ENCODE peak calls at places on chromosomes 5 and 9, in nine cellular contexts. X, C, U, K, H, S, G, M and J are unnamed samples. For H3K4me1, the result is how much of the 10 kb centered on the place peaks cover.

GRCh38 chr9:20339611-20340010 is 282.7 kb downstream of the MLLT3 start:
- DNase-seq in X (no peak), C (no peak), U (no peak), K (no peak), H (no peak), S (no peak), G (no peak), M (no peak), J (no peak)

GRCh38 chr5:122264610-122265009 is 47.4 kb upstream of the SNCAIP start:
- DNase-seq in X (no peak), C (peak), U (no peak), K (no peak), H (no peak), S (no peak), G (no peak), M (no peak), J (no peak)

GRCh38 chr5:34497031-34497808 is 158.9 kb upstream of the RAI14 start:
- DNase-seq in X (no peak), C (no peak), U (no peak), K (no peak), H (peak), S (peak), G (peak), M (no peak), J (no peak)

GRCh38 chr9:126372716-126373115 is 46.1 kb downstream of the MVB12B start:
- DNase-seq in X (no peak), C (peak), U (no peak), K (no peak), H (no peak), S (no peak), G (no peak), M (no peak), J (no peak)

GRCh38 chr5:124979174-124979573 is 232.7 kb upstream of the ZNF608 start:
- DNase-seq in X (no peak), C (peak), U (no peak), K (no peak), H (no peak), S (no peak), G (no peak), M (no peak), J (no peak)

GRCh38 chr9:81125446-81126092 is 563.8 kb downstream of the TLE1 start:
- DNase-seq in X (peak), C (peak), U (no peak), K (no peak), H (peak), S (no peak), G (no peak), M (no peak), J (no peak)

GRCh38 chr5:128038641-128039040 is 44.9 kb upstream of the SLC12A2 start:
- DNase-seq in X (no peak), C (peak), U (no peak), K (no peak), H (peak), S (no peak), G (no peak), M (no peak), J (peak)

GRCh38 chr5:61599370-61600140 is 267.5 kb downstream of the ZSWIM6 start:
- DNase-seq in X (peak), C (peak), U (no peak), K (no peak), H (peak), S (no peak), G (no peak), M (no peak), J (no peak)

GRCh38 chr5:56640763-56641406 is 174.5 kb upstream of the MAP3K1 start:
- DNase-seq in X (no peak), C (no peak), U (no peak), K (no peak), H (no peak), S (no peak), G (peak), M (no peak), J (no peak)

GRCh38 chr9:112844771-112845542 is 45.7 kb downstream of the SLC46A2 start:
- DNase-seq in X (peak), C (peak), U (peak), K (peak), H (peak), S (peak), G (peak), M (peak), J (peak)

GRCh38 chr5:15904894-15905805 is 274.4 kb downstream of the MARCHF11 start:
- DNase-seq in X (no peak), C (no peak), U (no peak), K (no peak), H (peak), S (no peak), G (no peak), M (no peak), J (no peak)

DNA sequence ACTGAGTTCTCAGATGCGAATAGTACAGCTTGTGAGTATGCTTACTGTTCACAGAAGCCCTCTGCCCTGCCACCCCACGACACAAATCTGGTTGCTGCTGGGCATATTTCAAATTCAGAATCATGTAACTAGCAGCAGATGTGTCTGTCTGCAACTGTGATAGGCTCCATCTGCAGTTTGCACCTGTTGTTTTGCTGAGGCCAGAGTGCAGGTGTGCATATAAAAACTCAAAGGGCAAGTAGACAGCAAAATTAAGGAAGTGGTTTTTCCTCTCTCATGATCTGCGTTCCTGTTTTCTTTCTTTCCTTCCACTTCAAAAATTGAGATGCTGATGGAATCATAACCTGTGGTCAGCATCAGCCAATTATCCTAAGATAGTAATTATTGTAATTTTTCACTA is 1000.5 kb downstream of the PTPRD start:
- DNase-seq in X (no peak), C (no peak), U (no peak), K (no peak), H (no peak), S (no peak), G (no peak), M (no peak), J (no peak)
- H3K4me1 ChIP-seq in X (under half), C (under half), U (under half), K (under half), H (under half), S (under half), G (under half), M (under half), J (under half)

DNA sequence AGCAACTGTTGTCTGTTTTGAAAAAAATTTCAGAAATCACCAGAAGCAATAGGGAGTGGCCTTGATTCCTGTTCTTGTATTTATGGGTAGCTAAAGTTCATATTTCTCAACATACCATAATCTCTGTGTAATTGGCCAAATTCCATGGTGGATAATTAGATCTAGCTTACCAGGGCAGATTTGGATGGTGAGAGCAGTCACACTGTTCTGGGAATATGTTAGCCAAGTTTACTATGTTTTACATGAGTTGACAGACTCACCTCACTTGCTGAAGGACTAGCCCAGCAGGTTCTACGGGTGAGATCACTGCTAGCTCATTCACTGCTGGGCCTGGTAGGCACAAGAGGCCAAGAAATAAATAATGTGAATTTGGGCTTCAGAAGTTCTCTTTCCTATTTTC is 32.7 kb upstream of the CDKN2B start:
- DNase-seq in X (no peak), C (peak), U (no peak), K (no peak), H (peak), S (no peak), G (no peak), M (no peak), J (peak)
- H3K4me1 ChIP-seq in X (under half), C (under half), U (under half), K (under half), H (under half), S (under half), G (under half), M (under half), J (under half)

DNA sequence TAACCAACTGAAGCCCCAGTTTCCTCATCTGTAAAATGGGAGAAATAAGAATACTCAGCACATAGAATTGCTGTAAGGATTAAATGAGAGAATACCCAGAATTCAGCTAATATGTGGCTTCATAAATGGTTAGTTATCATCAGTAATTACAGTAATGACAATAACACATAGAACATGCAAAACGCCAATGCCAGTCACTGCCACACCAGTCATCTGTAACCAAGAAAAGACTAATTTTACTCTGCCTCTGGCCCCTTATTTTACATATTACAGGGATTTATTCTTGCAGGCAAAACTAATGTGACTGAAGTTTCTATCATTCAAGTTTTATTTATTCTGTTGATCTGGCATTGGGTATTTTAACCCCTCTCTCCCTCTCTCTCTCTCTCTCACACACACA is 46.5 kb downstream of the EBF1 start:
- DNase-seq in X (no peak), C (no peak), U (no peak), K (no peak), H (no peak), S (no peak), G (no peak), M (no peak), J (no peak)
- H3K4me1 ChIP-seq in X (under half), C (under half), U (under half), K (under half), H (under half), S (under half), G (half or more), M (under half), J (under half)

GRCh38 chr9:105066265-105066865 is 138.4 kb upstream of the ABCA1 start:
- DNase-seq in X (no peak), C (no peak), U (no peak), K (no peak), H (no peak), S (no peak), G (peak), M (no peak), J (no peak)
- H3K4me1 ChIP-seq in X (under half), C (under half), U (under half), K (under half), H (under half), S (under half), G (under half), M (under half), J (under half)

GRCh38 chr9:129489838-129490582 is 130.9 kb downstream of the C9orf50 start:
- DNase-seq in X (no peak), C (peak), U (peak), K (peak), H (peak), S (no peak), G (peak), M (peak), J (no peak)
- H3K4me1 ChIP-seq in X (half or more), C (under half), U (under half), K (under half), H (under half), S (under half), G (half or more), M (under half), J (half or more)

GRCh38 chr5:73727470-73727869 is 101.5 kb downstream of the ARHGEF28 start:
- DNase-seq in X (no peak), C (no peak), U (no peak), K (no peak), H (no peak), S (no peak), G (no peak), M (no peak), J (no peak)

GRCh38 chr5:73728493-73729273 is 102.7 kb downstream of the ARHGEF28 start:
- DNase-seq in X (no peak), C (no peak), U (no peak), K (no peak), H (no peak), S (no peak), G (no peak), M (no peak), J (no peak)

GRCh38 chr5:73726606-73727231 is 100.7 kb downstream of the ARHGEF28 start:
- DNase-seq in X (no peak), C (no peak), U (no peak), K (no peak), H (no peak), S (no peak), G (no peak), M (no peak), J (no peak)

GRCh38 chr5:73726071-73726470 is 100.1 kb downstream of the ARHGEF28 start:
- DNase-seq in X (no peak), C (no peak), U (no peak), K (no peak), H (no peak), S (no peak), G (no peak), M (no peak), J (no peak)

DNA sequence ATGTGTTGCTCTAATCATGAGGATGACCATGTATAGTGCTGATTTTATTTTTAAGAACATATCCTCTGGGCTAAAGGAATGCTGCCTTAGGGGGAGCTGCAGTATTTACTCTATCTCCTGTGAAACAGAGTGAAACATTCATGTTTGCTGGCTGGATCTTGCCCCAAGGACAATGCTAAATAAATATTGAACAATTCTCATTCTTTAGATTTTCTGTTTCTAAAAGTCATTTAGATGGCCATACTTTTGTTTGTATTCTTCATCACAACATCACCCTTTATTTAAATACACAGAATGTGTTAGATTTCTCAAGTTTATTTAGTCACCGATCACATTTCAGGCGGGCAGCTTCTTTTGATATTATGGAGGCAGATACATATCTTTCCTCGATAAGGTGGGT is 103.3 kb downstream of the ARHGEF28 start:
- DNase-seq in X (no peak), C (no peak), U (no peak), K (no peak), H (no peak), S (no peak), G (no peak), M (no peak), J (no peak)
- H3K4me1 ChIP-seq in X (under half), C (under half), U (under half), K (under half), H (under half), S (half or more), G (under half), M (under half), J (under half)

GRCh38 chr9:70587143-70587710 is 172.8 kb upstream of the KLF9 start:
- DNase-seq in X (no peak), C (peak), U (no peak), K (no peak), H (peak), S (no peak), G (no peak), M (no peak), J (no peak)
- H3K4me1 ChIP-seq in X (under half), C (under half), U (under half), K (under half), H (under half), S (under half), G (half or more), M (under half), J (under half)